ENCODE peak calls at places on chromosome 4, in five cellular contexts. X, S, D, T and O are unnamed samples.

GRCh38 chr4:82754546-82755165 is 43.9 kb downstream of the SCD5 start:
- DNase-seq in D (no peak), X (no peak), T (no peak), S (no peak), O (no peak)

GRCh38 chr4:14919785-14920184 is 82.5 kb upstream of the CPEB2 start:
- DNase-seq in X (no peak), S (no peak), D (no peak), T (no peak), O (no peak)

GRCh38 chr4:139555705-139556070 is 331 bp downstream of the SETD7 start:
- DNase-seq in T (peak), D (no peak), X (no peak), S (peak), O (no peak)

GRCh38 chr4:88357262-88357661 is 21.4 kb upstream of the HERC6 start:
- DNase-seq in T (no peak), D (no peak), X (no peak), S (no peak), O (no peak)

GRCh38 chr4:112296949-112297483 is at the start of gene ALPK1:
- DNase-seq in T (no peak), D (peak), S (peak), X (peak), O (peak)

GRCh38 chr4:112170451-112170993 is 25.3 kb downstream of the FAM241A start:
- DNase-seq in X (peak), S (no peak), D (peak), T (no peak), O (no peak)

GRCh38 chr4:79920454-79920853 is 152.6 kb downstream of the ANTXR2 start:
- DNase-seq in T (no peak), D (no peak), X (no peak), S (no peak), O (no peak)

GRCh38 chr4:88144866-88145300 is 13.6 kb downstream of the ABCG2 start:
- DNase-seq in S (no peak), X (no peak), D (no peak), T (no peak), O (no peak)

GRCh38 chr4:99180367-99181169 is 36.5 kb upstream of the ADH4 start:
- DNase-seq in T (no peak), S (no peak), X (peak), D (no peak), O (no peak)

GRCh38 chr4:174402470-174403176 is 118.9 kb downstream of the CEP44 start:
- DNase-seq in T (no peak), D (no peak), X (no peak), S (no peak), O (no peak)

GRCh38 chr4:80335554-80336358 is at the start of gene CFAP299:
- DNase-seq in X (peak), T (peak), D (peak), S (peak), O (peak)

GRCh38 chr4:166501941-166502382 is 628.9 kb downstream of the TLL1 start:
- DNase-seq in D (peak), S (peak), X (no peak), T (no peak), O (no peak)

GRCh38 chr4:88729146-88729755 is 31.6 kb upstream of the NAP1L5 start:
- DNase-seq in D (no peak), X (no peak), T (no peak), S (no peak), O (no peak)

GRCh38 chr4:15457401-15458201 is 12.1 kb upstream of the CC2D2A start:
- DNase-seq in T (no peak), X (peak), S (peak), D (peak), O (no peak)

GRCh38 chr4:845836-846251 is 19.9 kb upstream of the CPLX1 start:
- DNase-seq in X (peak), T (no peak), D (no peak), S (no peak), O (no peak)

GRCh38 chr4:156169011-156169410 is 215.3 kb upstream of the CTSO start:
- DNase-seq in S (no peak), X (peak), D (peak), T (no peak), O (peak)

GRCh38 chr4:11720292-11720691 is 291.6 kb upstream of the HS3ST1 start:
- DNase-seq in D (no peak), S (peak), X (no peak), T (no peak), O (no peak)

GRCh38 chr4:175017751-175018150 is 99.6 kb downstream of the ADAM29 start:
- DNase-seq in D (no peak), X (no peak), T (no peak), S (no peak), O (no peak)

GRCh38 chr4:76998251-76998901 is 48.8 kb downstream of the SEPTIN11 start:
- DNase-seq in D (no peak), S (no peak), X (peak), T (no peak), O (no peak)

GRCh38 chr4:89836897-89837384 is at the start of gene SNCA:
- DNase-seq in X (no peak), S (peak), T (peak), D (no peak), O (peak)
- H3K4me3 ChIP-seq in X (peak), S (peak), T (peak), D (no peak), O (peak)

GRCh38 chr4:146638801-146639351 is at the start of gene POU4F2:
- DNase-seq in S (peak), D (no peak), X (peak), T (no peak), O (no peak)
- H3K4me3 ChIP-seq in S (peak), D (no peak), X (peak), T (no peak), O (no peak)

GRCh38 chr4:6663596-6664393 is 23.3 kb downstream of the MRFAP1 start:
- DNase-seq in D (no peak), T (no peak), X (no peak), S (peak), O (no peak)
- H3K4me3 ChIP-seq in D (no peak), T (peak), X (no peak), S (no peak), O (no peak)

GRCh38 chr4:163494360-163495241 is at the start of gene TMA16:
- DNase-seq in T (peak), D (peak), X (peak), S (peak), O (peak)
- H3K4me3 ChIP-seq in T (peak), D (peak), X (peak), S (peak), O (peak)

GRCh38 chr4:152929888-152930287 is 6.2 kb upstream of the FHDC1 start:
- DNase-seq in X (no peak), T (no peak), S (no peak), D (no peak), O (no peak)

GRCh38 chr4:152928286-152928685 is 7.8 kb upstream of the FHDC1 start:
- DNase-seq in X (no peak), D (no peak), T (no peak), S (no peak), O (no peak)

GRCh38 chr4:152926959-152927358 is 9.2 kb upstream of the FHDC1 start:
- DNase-seq in D (no peak), S (no peak), T (no peak), X (no peak), O (no peak)

DNA sequence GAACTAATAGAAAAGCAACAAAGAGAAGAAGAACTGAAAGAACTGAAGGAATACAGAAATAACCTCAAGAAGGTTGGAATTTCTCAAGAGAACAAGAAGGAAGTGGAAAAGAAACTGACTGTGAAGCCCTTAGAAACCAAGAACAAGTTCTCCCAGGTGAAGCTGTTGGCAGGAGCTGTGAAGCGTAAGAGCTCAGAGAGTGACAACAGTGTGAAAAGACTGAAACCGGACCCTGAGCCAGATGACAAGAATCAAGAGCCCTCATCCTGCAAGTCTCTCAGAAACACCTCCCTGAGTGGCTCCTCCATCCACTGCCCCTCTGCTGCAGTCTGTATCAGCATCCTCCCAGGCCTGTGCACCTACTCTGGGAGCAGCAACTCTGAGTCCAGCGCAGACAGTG is 8.4 kb upstream of the FHDC1 start:
- DNase-seq in S (no peak), X (no peak), D (no peak), T (no peak), O (no peak)
- H3K4me3 ChIP-seq in S (no peak), X (no peak), D (no peak), T (no peak), O (no peak)